ENCODE peak calls at places on chromosomes 11 and 22, in four cellular contexts. One of them, this sample, is unnamed.
A peak's percentile ranks its signal among the peaks of the same experiment; 100 is the strongest.

GRCh38 chr11:133681901-133682300 is 149.6 kb upstream of the OPCML start:
- DNase-seq in HL-60: no peak
- DNase-seq in naive thymus-derived CD8-positive, alpha-beta T cell: no peak
- DNase-seq in T-helper 2 cell: no peak
- DNase-seq in this sample: no peak

GRCh38 chr11:69497221-69497787 is 15.8 kb downstream of the LINC01488 start:
- DNase-seq in HL-60: no peak
- DNase-seq in naive thymus-derived CD8-positive, alpha-beta T cell: no peak
- DNase-seq in T-helper 2 cell: no peak
- DNase-seq in this sample: no peak

GRCh38 chr11:112613051-112613972 is 347.9 kb upstream of the NCAM1 start:
- DNase-seq in HL-60: no peak
- DNase-seq in naive thymus-derived CD8-positive, alpha-beta T cell: no peak
- DNase-seq in T-helper 2 cell: no peak
- DNase-seq in this sample: no peak

GRCh38 chr22:38335077-38335476 is 17.8 kb upstream of the CSNK1E start:
- DNase-seq in HL-60: no peak
- DNase-seq in T-helper 2 cell: no peak
- DNase-seq in naive thymus-derived CD8-positive, alpha-beta T cell: no peak
- DNase-seq in this sample: no peak

GRCh38 chr11:118051611-118052461 is 25.0 kb upstream of the TMPRSS4 start:
- DNase-seq in HL-60: peak; percentile 13
- DNase-seq in T-helper 2 cell: peak; percentile 39
- DNase-seq in naive thymus-derived CD8-positive, alpha-beta T cell: peak; percentile 64
- DNase-seq in this sample: peak; percentile 77

GRCh38 chr11:113267536-113267935 is 46.8 kb upstream of the TTC12 start:
- DNase-seq in naive thymus-derived CD8-positive, alpha-beta T cell: no peak
- DNase-seq in T-helper 2 cell: no peak
- DNase-seq in HL-60: no peak
- DNase-seq in this sample: no peak

GRCh38 chr11:128587415-128587814 is at the start of gene ETS1:
- DNase-seq in T-helper 2 cell: no peak
- DNase-seq in naive thymus-derived CD8-positive, alpha-beta T cell: no peak
- DNase-seq in HL-60: no peak
- DNase-seq in this sample: no peak

GRCh38 chr11:19728436-19728835 is 15.8 kb downstream of the NAV2 start:
- DNase-seq in T-helper 2 cell: no peak
- DNase-seq in naive thymus-derived CD8-positive, alpha-beta T cell: no peak
- DNase-seq in HL-60: no peak
- DNase-seq in this sample: no peak

GRCh38 chr22:24875862-24876506 is 70.0 kb downstream of the SGSM1 start:
- DNase-seq in T-helper 2 cell: no peak
- DNase-seq in naive thymus-derived CD8-positive, alpha-beta T cell: no peak
- DNase-seq in HL-60: peak; percentile 23
- DNase-seq in this sample: no peak

GRCh38 chr11:1557168-1557884 is 14.7 kb downstream of the DUSP8 start:
- DNase-seq in HL-60: no peak
- DNase-seq in T-helper 2 cell: no peak
- DNase-seq in naive thymus-derived CD8-positive, alpha-beta T cell: no peak
- DNase-seq in this sample: no peak

GRCh38 chr22:46083383-46084350 is 66.7 kb upstream of the PPARA start:
- DNase-seq in naive thymus-derived CD8-positive, alpha-beta T cell: no peak
- DNase-seq in T-helper 2 cell: no peak
- DNase-seq in HL-60: no peak
- DNase-seq in this sample: no peak

GRCh38 chr11:34419158-34419557 is 19.6 kb upstream of the CAT start:
- DNase-seq in HL-60: no peak
- DNase-seq in naive thymus-derived CD8-positive, alpha-beta T cell: no peak
- DNase-seq in T-helper 2 cell: no peak
- DNase-seq in this sample: no peak

This sample was measured in T-cell.